ENCODE peak calls at places on chromosomes 13 and 19, in four cellular contexts. K is K562, C is SK-N-SH, E is GM12878. I is an unnamed sample.

GRCh38 chr13:111620586-111620985 is 300.1 kb downstream of the TEX29 start:
- DNase-seq in E (no peak), K (no peak), C (no peak), I (no peak)

GRCh38 chr13:43915451-43915850 is 35.7 kb downstream of the LACC1 start:
- DNase-seq in K (no peak), C (no peak), E (no peak), I (no peak)

GRCh38 chr13:55761986-55762385 is 1378.7 kb upstream of the PRR20A start:
- DNase-seq in C (no peak), E (no peak), K (no peak), I (no peak)

GRCh38 chr13:21008026-21008425 is 53.4 kb downstream of the LATS2 start:
- DNase-seq in C (no peak), K (no peak), E (no peak), I (no peak)

GRCh38 chr19:10551698-10552301 is 8.1 kb downstream of the ATG4D start:
- DNase-seq in K (no peak), C (no peak), E (no peak), I (peak)

GRCh38 chr13:45143346-45143751 is 23.0 kb downstream of the GTF2F2 start:
- DNase-seq in K (no peak), C (no peak), E (no peak), I (no peak)

GRCh38 chr19:13935765-13936486 is 2.3 kb downstream of the PODNL1 start:
- DNase-seq in C (peak), E (no peak), K (peak), I (peak)

GRCh38 chr19:18588611-18589379 is at the start of gene REX1BD:
- DNase-seq in C (peak), K (peak), E (peak), I (peak)

GRCh38 chr13:86882107-86882506 is 789.1 kb upstream of the SLITRK5 start:
- DNase-seq in E (no peak), K (no peak), C (no peak), I (peak)

GRCh38 chr13:111947026-111947810 is 119.7 kb upstream of the SOX1 start:
- DNase-seq in K (no peak), C (no peak), E (no peak), I (no peak)

GRCh38 chr13:65913173-65913572 is 1317.0 kb downstream of the PCDH9 start:
- DNase-seq in C (no peak), K (no peak), E (no peak), I (no peak)

GRCh38 chr19:591099-591958 is 1.6 kb downstream of the HCN2 start:
- DNase-seq in K (peak), C (no peak), E (no peak), I (peak)

GRCh38 chr19:20182232-20182785 is 15.3 kb downstream of the ZNF486 start:
- DNase-seq in E (no peak), C (no peak), K (no peak), I (no peak)

GRCh38 chr13:41645313-41645712 is 188.0 kb downstream of the RGCC start:
- DNase-seq in C (no peak), K (no peak), E (no peak), I (no peak)

GRCh38 chr19:10399878-10400277 is 3.5 kb downstream of the CDC37 start:
- DNase-seq in K (peak), E (no peak), C (no peak), I (no peak)

GRCh38 chr13:32033744-32034143 is 2.2 kb downstream of the FRY start:
- DNase-seq in C (no peak), K (no peak), E (no peak), I (no peak)

GRCh38 chr13:74287672-74288169 is 153.5 kb upstream of the KLF12 start:
- DNase-seq in E (no peak), C (peak), K (no peak), I (peak)

GRCh38 chr13:27262546-27262945 is 8.1 kb upstream of the RASL11A start:
- DNase-seq in K (no peak), C (no peak), E (no peak), I (no peak)

GRCh38 chr19:53372196-53372595 is 6.7 kb downstream of the ZNF525 start:
- DNase-seq in K (no peak), C (no peak), E (no peak), I (no peak)

GRCh38 chr19:34904846-34905527 is 21.7 kb upstream of the ZNF30 start:
- DNase-seq in C (peak), K (no peak), E (no peak), I (peak)

GRCh38 chr19:13262450-13262849 is 112.2 kb downstream of the IER2 start:
- DNase-seq in C (peak), E (no peak), K (peak), I (no peak)

GRCh38 chr13:107238262-107238661 is 670.3 kb upstream of the ARGLU1 start:
- DNase-seq in K (no peak), C (no peak), E (no peak), I (peak)

GRCh38 chr19:1811472-1811894 is 593 bp downstream of the ATP8B3 start:
- DNase-seq in K (peak), E (no peak), C (peak), I (no peak)

GRCh38 chr13:93039131-93039530 is 187.5 kb upstream of the GPC6 start:
- DNase-seq in C (no peak), E (no peak), K (no peak), I (no peak)

DNA sequence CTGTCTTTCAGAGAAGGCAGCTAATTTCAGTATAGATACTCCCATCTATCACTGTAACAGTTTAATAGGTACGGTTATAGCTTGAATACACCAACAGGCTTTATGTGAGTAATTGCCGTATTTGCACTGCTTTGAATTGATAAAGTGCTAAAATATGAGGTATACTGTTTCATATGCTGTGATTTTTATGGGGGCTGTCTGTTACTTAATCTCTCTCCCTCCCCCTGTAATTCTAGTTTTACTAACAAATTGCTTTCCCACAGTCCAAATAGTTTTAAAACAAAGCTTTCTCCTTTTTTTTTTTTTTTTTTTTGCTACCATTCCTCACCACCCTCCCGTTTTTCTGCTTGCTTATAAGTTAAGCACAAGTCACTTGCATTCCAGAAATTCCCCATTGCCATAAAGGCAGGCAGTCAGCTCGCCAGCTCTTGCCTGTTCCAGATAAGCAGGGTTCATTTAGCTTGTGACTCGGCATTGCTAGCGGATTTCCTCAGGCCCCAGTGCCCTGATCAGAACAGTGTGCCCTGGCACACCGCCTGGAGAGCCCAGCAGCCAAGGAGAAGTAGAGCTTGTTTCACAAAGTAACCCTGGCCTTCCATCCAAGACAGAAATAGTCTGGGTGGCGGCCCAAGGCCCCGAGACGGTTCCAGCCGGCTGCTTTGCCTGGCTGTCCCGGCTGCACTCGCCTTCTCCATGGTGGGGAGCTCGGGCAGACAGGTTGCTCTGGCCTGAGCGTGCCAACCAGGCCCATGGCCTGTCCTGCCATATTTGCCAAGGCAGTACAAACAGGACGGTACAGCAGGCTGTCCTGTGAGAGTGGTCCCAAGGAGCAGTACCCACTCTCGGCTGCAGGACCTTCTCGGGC is 43.5 kb upstream of the NPAS1 start:
- DNase-seq in C (peak), K (no peak), E (no peak), I (peak)
- TF ChIP-seq USF1 in C (no peak), K (no peak), E (no peak), I (no peak)

GRCh38 chr19:15425321-15425950 is 6.6 kb upstream of the AKAP8L start:
- DNase-seq in K (no peak), C (no peak), E (no peak), I (no peak)
- TF ChIP-seq USF2 in K (no peak), C (no peak), E (no peak), I (no peak)

DNA sequence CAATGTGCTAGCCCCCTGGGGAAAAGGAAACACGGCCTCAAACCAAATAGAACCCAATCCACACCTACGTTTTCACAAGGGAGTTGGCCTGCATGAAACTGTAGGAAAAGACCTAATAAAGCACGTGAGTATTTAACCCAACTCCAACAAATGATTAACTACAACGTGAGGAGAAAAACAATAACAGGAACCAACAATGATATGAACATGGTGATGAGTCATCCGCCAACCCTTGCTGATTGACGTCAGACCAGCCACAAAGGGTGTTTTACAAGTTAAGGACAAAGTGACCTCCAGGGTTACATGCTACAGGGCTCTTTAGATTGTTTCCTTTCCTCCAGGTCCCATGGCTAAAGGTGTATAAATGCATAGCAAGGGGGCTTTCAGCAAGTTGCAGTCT is 460.5 kb downstream of the COG6 start:
- DNase-seq in C (no peak), K (peak), E (peak), I (no peak)
- TF ChIP-seq USF1 in C (no peak), K (no peak), E (no peak), I (no peak)

DNA sequence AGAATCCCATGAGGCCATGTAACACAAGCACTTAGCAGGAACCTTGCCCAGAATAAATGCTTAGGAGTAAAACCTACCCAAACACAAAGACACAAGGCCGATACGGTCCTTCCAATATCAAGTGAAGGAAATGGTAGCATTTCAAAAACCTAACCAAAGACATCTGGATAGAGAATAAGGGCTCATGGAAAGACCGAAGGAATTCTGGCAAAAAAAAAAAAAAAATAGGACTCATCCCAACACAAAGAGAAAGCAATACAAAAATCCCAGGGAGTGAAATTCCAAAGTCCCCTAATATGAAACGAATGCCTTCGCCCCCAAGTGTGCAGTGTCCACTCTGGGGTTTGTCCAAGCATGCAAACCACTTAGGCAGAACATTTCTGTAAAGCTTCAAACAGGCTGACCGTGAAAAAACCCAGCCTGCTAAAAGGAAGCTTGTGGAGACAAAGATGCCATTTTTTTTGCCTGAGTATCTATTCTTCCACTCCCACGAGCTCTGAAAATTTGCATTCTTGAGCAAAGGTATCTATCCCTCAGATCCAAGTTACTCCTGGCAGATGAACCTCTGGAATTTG is 10.9 kb downstream of the ZC3H4 start:
- DNase-seq in C (no peak), K (no peak), E (no peak), I (no peak)
- TF ChIP-seq USF2 in C (no peak), K (no peak), E (no peak), I (no peak)

DNA sequence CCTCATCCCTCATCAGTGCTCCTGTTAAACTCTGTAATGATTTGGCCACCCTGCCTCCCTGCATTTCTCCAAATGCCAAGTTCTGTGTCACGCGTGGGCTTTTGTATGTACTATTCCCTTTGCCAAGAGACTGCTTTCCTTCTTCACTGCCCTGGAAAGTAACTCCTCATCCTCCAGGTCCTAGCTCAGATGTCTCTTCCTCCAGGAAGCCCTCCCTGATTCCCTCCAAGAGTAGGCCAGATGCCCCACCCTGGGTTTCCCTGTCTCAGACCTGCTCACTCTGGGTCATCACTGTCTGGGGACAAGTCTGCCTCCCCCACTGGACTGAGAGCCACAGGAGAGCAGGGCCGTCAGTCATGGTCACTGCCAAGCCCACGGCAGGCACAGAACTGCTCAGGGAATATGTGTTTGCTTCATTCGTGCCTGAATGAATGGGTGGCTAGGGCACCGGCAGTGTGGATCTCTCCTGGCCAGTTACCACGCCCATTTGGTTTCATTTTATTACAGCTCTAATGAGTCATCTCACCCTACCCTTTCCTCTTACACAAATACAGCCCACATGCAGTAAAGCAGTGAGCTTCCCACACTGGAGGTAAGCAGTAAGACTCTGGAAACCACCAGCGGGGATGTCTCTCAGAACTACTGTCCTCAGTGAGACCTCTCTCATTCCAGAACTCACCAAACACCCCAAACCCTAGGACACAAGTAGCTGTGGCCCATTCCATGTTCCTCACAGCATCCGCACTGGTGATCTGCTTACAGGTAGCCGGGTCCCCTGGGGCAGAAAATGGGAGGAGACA is 12.1 kb upstream of the GPR4 start:
- DNase-seq in E (peak), K (no peak), C (no peak), I (no peak)
- TF ChIP-seq USF1 in E (no peak), K (no peak), C (no peak), I (no peak)

GRCh38 chr13:29487466-29488454 is 107.7 kb downstream of the SLC7A1 start:
- DNase-seq in E (no peak), K (no peak), C (no peak), I (no peak)
- TF ChIP-seq USF2 in E (no peak), K (no peak), C (no peak), I (no peak)

DNA sequence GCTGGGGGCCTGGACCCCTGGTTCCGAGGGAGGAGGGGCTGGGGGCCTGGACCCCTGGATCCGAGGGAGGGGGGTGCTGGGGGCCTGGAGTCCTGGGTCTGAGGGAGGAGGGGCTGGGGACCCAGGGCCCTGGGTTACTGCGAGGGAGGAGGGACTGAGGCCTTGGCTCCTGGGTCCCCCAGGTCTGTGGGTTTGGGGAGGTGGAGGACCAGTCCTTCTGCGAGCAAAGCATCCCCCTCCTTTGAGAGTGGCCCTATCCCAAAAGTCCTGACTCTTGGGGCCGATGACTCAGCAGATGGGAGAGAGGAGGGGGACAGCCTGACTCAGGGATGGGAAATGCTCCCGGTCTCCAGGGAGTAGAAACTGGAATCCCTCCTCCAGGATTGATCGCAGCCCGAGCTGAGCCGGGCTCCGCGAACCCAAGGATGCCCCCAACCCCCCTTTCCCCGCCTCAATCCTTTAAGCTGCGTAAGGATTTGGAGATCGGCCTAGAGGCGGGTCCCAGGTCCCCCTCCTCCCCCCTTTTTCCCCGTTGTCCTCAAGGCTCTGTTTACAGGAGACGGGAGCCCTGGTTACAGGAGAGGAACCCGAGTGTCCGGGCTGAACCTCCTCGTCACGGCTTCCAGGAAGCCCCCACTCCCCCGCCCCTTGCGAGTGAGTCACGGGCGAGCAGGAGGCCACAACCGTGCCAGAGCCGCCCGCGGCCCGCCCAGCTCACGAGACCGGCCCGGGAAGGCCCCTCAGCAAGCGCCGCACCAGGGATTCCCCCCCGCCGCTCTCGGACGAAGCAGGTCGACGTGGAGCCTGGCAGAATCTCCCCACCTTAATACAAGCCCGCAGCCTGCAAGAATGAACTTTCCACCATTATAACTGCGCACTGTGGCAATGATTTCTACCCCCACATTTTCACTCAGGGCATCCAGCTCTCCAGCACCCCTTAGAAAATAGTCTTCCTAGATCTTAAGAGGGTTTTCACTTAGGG is 3.0 kb upstream of the ZFP36 start:
- DNase-seq in K (peak), C (no peak), E (no peak), I (peak)
- TF ChIP-seq USF1 in K (no peak), C (peak), E (no peak), I (no peak)

I was measured in WTC11.